ENCODE peak calls at places on chromosomes 2 and 18, in ten cellular contexts. One of them, this sample, is unnamed.
A peak's percentile ranks its signal among the peaks of the same experiment; 100 is the strongest.

GRCh38 chr2:206260427-206261012 is 13.9 kb upstream of the ZDBF2 start:
- DNase-seq in activated T-cell treated with anti-CD3 and anti-CD28 coated beads for 24 hours: no peak
- DNase-seq in HT1080: peak; percentile 56
- DNase-seq in KBM-7: peak; percentile 29
- DNase-seq in GM12865: peak; percentile 48
- DNase-seq in KG1: no peak
- DNase-seq in activated CD8-positive, alpha-beta memory T cell treated with anti-CD3 and anti-CD28 coated beads, Interleukin-2, amount 50 U/mL, for 4 hours: no peak
- DNase-seq in NCI-H2107: peak; percentile 16
- DNase-seq in GM12864: no peak
- DNase-seq in NCI-H1930: no peak
- DNase-seq in this sample: no peak

GRCh38 chr2:59184281-59185020 is 943.3 kb upstream of the FANCL start:
- DNase-seq in activated T-cell treated with anti-CD3 and anti-CD28 coated beads for 24 hours: no peak
- DNase-seq in HT1080: peak; percentile 11
- DNase-seq in KBM-7: peak; percentile 85
- DNase-seq in GM12865: no peak
- DNase-seq in KG1: peak; percentile 4
- DNase-seq in activated CD8-positive, alpha-beta memory T cell treated with anti-CD3 and anti-CD28 coated beads, Interleukin-2, amount 50 U/mL, for 4 hours: no peak
- DNase-seq in NCI-H2107: no peak
- DNase-seq in GM12864: no peak
- DNase-seq in NCI-H1930: no peak
- DNase-seq in this sample: no peak

GRCh38 chr18:57576316-57576715 is 10.2 kb downstream of the FECH start:
- DNase-seq in activated T-cell treated with anti-CD3 and anti-CD28 coated beads for 24 hours: no peak
- DNase-seq in HT1080: no peak
- DNase-seq in KBM-7: no peak
- DNase-seq in GM12865: no peak
- DNase-seq in KG1: no peak
- DNase-seq in activated CD8-positive, alpha-beta memory T cell treated with anti-CD3 and anti-CD28 coated beads, Interleukin-2, amount 50 U/mL, for 4 hours: no peak
- DNase-seq in NCI-H2107: no peak
- DNase-seq in GM12864: no peak
- DNase-seq in NCI-H1930: no peak
- DNase-seq in this sample: no peak

GRCh38 chr2:57443985-57444501 is 602.6 kb upstream of the VRK2 start:
- DNase-seq in activated T-cell treated with anti-CD3 and anti-CD28 coated beads for 24 hours: no peak
- DNase-seq in HT1080: peak; percentile 74
- DNase-seq in KBM-7: no peak
- DNase-seq in GM12865: no peak
- DNase-seq in KG1: no peak
- DNase-seq in activated CD8-positive, alpha-beta memory T cell treated with anti-CD3 and anti-CD28 coated beads, Interleukin-2, amount 50 U/mL, for 4 hours: no peak
- DNase-seq in NCI-H2107: no peak
- DNase-seq in GM12864: no peak
- DNase-seq in NCI-H1930: no peak
- DNase-seq in this sample: no peak

GRCh38 chr2:46344696-46345095 is 47.5 kb downstream of the EPAS1 start:
- DNase-seq in activated T-cell treated with anti-CD3 and anti-CD28 coated beads for 24 hours: no peak
- DNase-seq in HT1080: no peak
- DNase-seq in KBM-7: no peak
- DNase-seq in GM12865: no peak
- DNase-seq in KG1: no peak
- DNase-seq in activated CD8-positive, alpha-beta memory T cell treated with anti-CD3 and anti-CD28 coated beads, Interleukin-2, amount 50 U/mL, for 4 hours: no peak
- DNase-seq in NCI-H2107: no peak
- DNase-seq in GM12864: no peak
- DNase-seq in NCI-H1930: no peak
- DNase-seq in this sample: no peak

GRCh38 chr18:51251625-51252024 is 54.1 kb upstream of the MEX3C start:
- DNase-seq in activated T-cell treated with anti-CD3 and anti-CD28 coated beads for 24 hours: no peak
- DNase-seq in HT1080: no peak
- DNase-seq in KBM-7: no peak
- DNase-seq in GM12865: peak; percentile 71
- DNase-seq in KG1: no peak
- DNase-seq in activated CD8-positive, alpha-beta memory T cell treated with anti-CD3 and anti-CD28 coated beads, Interleukin-2, amount 50 U/mL, for 4 hours: no peak
- DNase-seq in NCI-H2107: no peak
- DNase-seq in GM12864: peak; percentile 70
- DNase-seq in NCI-H1930: no peak
- DNase-seq in this sample: no peak

GRCh38 chr2:120919771-120920437 is 184.2 kb downstream of the GLI2 start:
- DNase-seq in activated T-cell treated with anti-CD3 and anti-CD28 coated beads for 24 hours: no peak
- DNase-seq in HT1080: no peak
- DNase-seq in KBM-7: no peak
- DNase-seq in GM12865: no peak
- DNase-seq in KG1: no peak
- DNase-seq in activated CD8-positive, alpha-beta memory T cell treated with anti-CD3 and anti-CD28 coated beads, Interleukin-2, amount 50 U/mL, for 4 hours: no peak
- DNase-seq in NCI-H2107: no peak
- DNase-seq in GM12864: no peak
- DNase-seq in NCI-H1930: no peak
- DNase-seq in this sample: no peak

GRCh38 chr2:241185961-241186360 is 2.5 kb upstream of the ANO7 start:
- DNase-seq in activated T-cell treated with anti-CD3 and anti-CD28 coated beads for 24 hours: no peak
- DNase-seq in HT1080: no peak
- DNase-seq in KBM-7: no peak
- DNase-seq in GM12865: no peak
- DNase-seq in KG1: no peak
- DNase-seq in activated CD8-positive, alpha-beta memory T cell treated with anti-CD3 and anti-CD28 coated beads, Interleukin-2, amount 50 U/mL, for 4 hours: no peak
- DNase-seq in NCI-H2107: no peak
- DNase-seq in GM12864: no peak
- DNase-seq in NCI-H1930: no peak
- DNase-seq in this sample: no peak

GRCh38 chr2:36569267-36569860 is 28.6 kb downstream of the FEZ2 start:
- DNase-seq in activated T-cell treated with anti-CD3 and anti-CD28 coated beads for 24 hours: no peak
- DNase-seq in HT1080: peak; percentile 43
- DNase-seq in KBM-7: no peak
- DNase-seq in GM12865: no peak
- DNase-seq in KG1: no peak
- DNase-seq in activated CD8-positive, alpha-beta memory T cell treated with anti-CD3 and anti-CD28 coated beads, Interleukin-2, amount 50 U/mL, for 4 hours: no peak
- DNase-seq in NCI-H2107: no peak
- DNase-seq in GM12864: no peak
- DNase-seq in NCI-H1930: no peak
- DNase-seq in this sample: no peak

GRCh38 chr2:10659898-10660568 is 29.7 kb downstream of the NOL10 start:
- DNase-seq in activated T-cell treated with anti-CD3 and anti-CD28 coated beads for 24 hours: no peak
- DNase-seq in HT1080: peak; percentile 82
- DNase-seq in KBM-7: peak; percentile 51
- DNase-seq in GM12865: peak; percentile 21
- DNase-seq in KG1: no peak
- DNase-seq in activated CD8-positive, alpha-beta memory T cell treated with anti-CD3 and anti-CD28 coated beads, Interleukin-2, amount 50 U/mL, for 4 hours: peak; percentile 29
- DNase-seq in NCI-H2107: no peak
- DNase-seq in GM12864: no peak
- DNase-seq in NCI-H1930: no peak
- DNase-seq in this sample: no peak

GRCh38 chr2:149420053-149420963 is 89.9 kb downstream of the LYPD6 start:
- DNase-seq in activated T-cell treated with anti-CD3 and anti-CD28 coated beads for 24 hours: no peak
- DNase-seq in HT1080: no peak
- DNase-seq in KBM-7: no peak
- DNase-seq in GM12865: no peak
- DNase-seq in KG1: no peak
- DNase-seq in activated CD8-positive, alpha-beta memory T cell treated with anti-CD3 and anti-CD28 coated beads, Interleukin-2, amount 50 U/mL, for 4 hours: no peak
- DNase-seq in NCI-H2107: peak; percentile 23
- DNase-seq in GM12864: no peak
- DNase-seq in NCI-H1930: no peak
- DNase-seq in this sample: no peak

GRCh38 chr18:80234398-80234797 is 12.9 kb downstream of the PARD6G start:
- DNase-seq in activated T-cell treated with anti-CD3 and anti-CD28 coated beads for 24 hours: no peak
- DNase-seq in HT1080: no peak
- DNase-seq in KBM-7: no peak
- DNase-seq in GM12865: no peak
- DNase-seq in KG1: no peak
- DNase-seq in activated CD8-positive, alpha-beta memory T cell treated with anti-CD3 and anti-CD28 coated beads, Interleukin-2, amount 50 U/mL, for 4 hours: no peak
- DNase-seq in NCI-H2107: no peak
- DNase-seq in GM12864: no peak
- DNase-seq in NCI-H1930: no peak
- DNase-seq in this sample: no peak

GRCh38 chr2:120434909-120435308 is 89.0 kb downstream of the INHBB start:
- DNase-seq in activated T-cell treated with anti-CD3 and anti-CD28 coated beads for 24 hours: no peak
- DNase-seq in HT1080: no peak
- DNase-seq in KBM-7: no peak
- DNase-seq in GM12865: no peak
- DNase-seq in KG1: no peak
- DNase-seq in activated CD8-positive, alpha-beta memory T cell treated with anti-CD3 and anti-CD28 coated beads, Interleukin-2, amount 50 U/mL, for 4 hours: no peak
- DNase-seq in NCI-H2107: no peak
- DNase-seq in GM12864: no peak
- DNase-seq in NCI-H1930: no peak
- DNase-seq in this sample: no peak

GRCh38 chr2:48448274-48449061 is 81.5 kb upstream of the STON1 start:
- DNase-seq in activated T-cell treated with anti-CD3 and anti-CD28 coated beads for 24 hours: no peak
- DNase-seq in HT1080: no peak
- DNase-seq in KBM-7: peak; percentile 55
- DNase-seq in GM12865: peak; percentile 70
- DNase-seq in KG1: peak; percentile 33
- DNase-seq in activated CD8-positive, alpha-beta memory T cell treated with anti-CD3 and anti-CD28 coated beads, Interleukin-2, amount 50 U/mL, for 4 hours: no peak
- DNase-seq in NCI-H2107: no peak
- DNase-seq in GM12864: no peak
- DNase-seq in NCI-H1930: peak; percentile 79
- DNase-seq in this sample: no peak

GRCh38 chr18:11994708-11995444 is 13.6 kb downstream of the IMPA2 start:
- DNase-seq in activated T-cell treated with anti-CD3 and anti-CD28 coated beads for 24 hours: no peak
- DNase-seq in HT1080: no peak
- DNase-seq in KBM-7: peak; percentile 14
- DNase-seq in GM12865: no peak
- DNase-seq in KG1: no peak
- DNase-seq in activated CD8-positive, alpha-beta memory T cell treated with anti-CD3 and anti-CD28 coated beads, Interleukin-2, amount 50 U/mL, for 4 hours: no peak
- DNase-seq in NCI-H2107: no peak
- DNase-seq in GM12864: no peak
- DNase-seq in NCI-H1930: no peak
- DNase-seq in this sample: no peak

GRCh38 chr2:164538250-164538866 is 82.9 kb downstream of the GRB14 start:
- DNase-seq in activated T-cell treated with anti-CD3 and anti-CD28 coated beads for 24 hours: no peak
- DNase-seq in HT1080: peak; percentile 34
- DNase-seq in KBM-7: peak; percentile 39
- DNase-seq in GM12865: peak; percentile 26
- DNase-seq in KG1: no peak
- DNase-seq in activated CD8-positive, alpha-beta memory T cell treated with anti-CD3 and anti-CD28 coated beads, Interleukin-2, amount 50 U/mL, for 4 hours: no peak
- DNase-seq in NCI-H2107: no peak
- DNase-seq in GM12864: no peak
- DNase-seq in NCI-H1930: peak; percentile 20
- DNase-seq in this sample: peak; percentile 8

GRCh38 chr18:75247041-75247551 is 36.5 kb downstream of the TSHZ1 start:
- DNase-seq in activated T-cell treated with anti-CD3 and anti-CD28 coated beads for 24 hours: no peak
- DNase-seq in HT1080: no peak
- DNase-seq in KBM-7: peak; percentile 14
- DNase-seq in GM12865: no peak
- DNase-seq in KG1: no peak
- DNase-seq in activated CD8-positive, alpha-beta memory T cell treated with anti-CD3 and anti-CD28 coated beads, Interleukin-2, amount 50 U/mL, for 4 hours: no peak
- DNase-seq in NCI-H2107: no peak
- DNase-seq in GM12864: no peak
- DNase-seq in NCI-H1930: no peak
- DNase-seq in this sample: no peak

This sample was measured in NCI-H1436 treated with DMSO at 0.1 percent for 48 hours.